ENCODE peak calls at places on chromosomes 1 and 21, in five cellular contexts. S is GM12865, K is A549, O is HFF-Myc, V is MM.1S. R is an unnamed sample.

GRCh38 chr1:158353333-158354038 is at the start of gene CD1E:
- DNase-seq in S (no peak), K (no peak), O (no peak), V (no peak), R (no peak)

GRCh38 chr21:36699026-36699545 is at the start of gene SIM2:
- DNase-seq in S (no peak), K (no peak), O (no peak), V (no peak), R (peak)

GRCh38 chr1:204874274-204874673 is 3.6 kb downstream of the NFASC start:
- DNase-seq in S (no peak), K (no peak), O (no peak), V (no peak), R (no peak)

GRCh38 chr1:231950732-231951131 is 324.1 kb downstream of the DISC1 start:
- DNase-seq in S (no peak), K (no peak), O (no peak), V (no peak), R (no peak)

GRCh38 chr1:147214842-147215539 is 10.1 kb downstream of the FMO5 start:
- DNase-seq in S (no peak), K (no peak), O (no peak), V (no peak), R (no peak)

GRCh38 chr1:173420330-173420806 is 56.8 kb upstream of the PRDX6 start:
- DNase-seq in S (peak), K (peak), O (peak), V (peak), R (peak)

GRCh38 chr1:72780212-72780611 is 497.9 kb upstream of the NEGR1 start:
- DNase-seq in S (no peak), K (no peak), O (no peak), V (no peak), R (no peak)

GRCh38 chr1:109944541-109944940 is 33.9 kb downstream of the CSF1 start:
- DNase-seq in S (no peak), K (no peak), O (no peak), V (no peak), R (no peak)

GRCh38 chr1:94836891-94837290 is 16.7 kb downstream of the SLC44A3 start:
- DNase-seq in S (no peak), K (no peak), O (no peak), V (no peak), R (no peak)

GRCh38 chr1:233704882-233705723 is 91.2 kb downstream of the KCNK1 start:
- DNase-seq in S (no peak), K (no peak), O (no peak), V (no peak), R (no peak)

GRCh38 chr1:242828828-242829227 is 304.3 kb upstream of the PLD5 start:
- DNase-seq in S (no peak), K (no peak), O (no peak), V (no peak), R (no peak)

GRCh38 chr1:78490861-78491310 is at the start of gene PTGFR:
- DNase-seq in S (no peak), K (no peak), O (no peak), V (no peak), R (no peak)

GRCh38 chr1:13725714-13726175 is 25.8 kb downstream of the PRDM2 start:
- DNase-seq in S (peak), K (peak), O (no peak), V (peak), R (no peak)

GRCh38 chr1:9753121-9753531 is 70.6 kb downstream of the CLSTN1 start:
- DNase-seq in S (no peak), K (no peak), O (no peak), V (no peak), R (no peak)

GRCh38 chr1:201378804-201379203 is 1.3 kb upstream of the TNNT2 start:
- DNase-seq in S (no peak), K (no peak), O (no peak), V (no peak), R (no peak)

GRCh38 chr1:91746728-91747338 is 139.1 kb downstream of the TGFBR3 start:
- DNase-seq in S (no peak), K (no peak), O (no peak), V (no peak), R (no peak)

GRCh38 chr1:45490121-45490622 is 791 bp downstream of the TESK2 start:
- DNase-seq in S (peak), K (no peak), O (no peak), V (peak), R (no peak)

GRCh38 chr1:153353226-153353947 is 4.3 kb upstream of the S100A9 start:
- DNase-seq in S (no peak), K (peak), O (no peak), V (no peak), R (peak)

GRCh38 chr1:31408788-31409318 is 4.2 kb upstream of the SERINC2 start:
- DNase-seq in S (no peak), K (no peak), O (no peak), V (no peak), R (no peak)

GRCh38 chr21:44989538-44989888 is 49.7 kb downstream of the SLX9 start:
- DNase-seq in S (no peak), K (no peak), O (no peak), V (no peak), R (no peak)

GRCh38 chr1:109649380-109649987 is 6.4 kb upstream of the GSTM4 start:
- DNase-seq in S (peak), K (no peak), O (no peak), V (no peak), R (no peak)

GRCh38 chr1:67683736-67684525 is 1.1 kb upstream of the GADD45A start:
- DNase-seq in S (peak), K (no peak), O (no peak), V (no peak), R (no peak)

GRCh38 chr1:161260346-161260745 is 1.8 kb downstream of the PCP4L1 start:
- DNase-seq in S (no peak), K (no peak), O (no peak), V (no peak), R (no peak)

GRCh38 chr1:168799918-168800605 is 71.1 kb upstream of the DPT start:
- DNase-seq in S (no peak), K (peak), O (no peak), V (no peak), R (no peak)

GRCh38 chr21:39141502-39141901 is 41.7 kb downstream of the PSMG1 start:
- DNase-seq in S (no peak), K (no peak), O (peak), V (no peak), R (peak)

GRCh38 chr21:39136711-39137110 is 46.5 kb downstream of the PSMG1 start:
- DNase-seq in S (no peak), K (no peak), O (no peak), V (no peak), R (no peak)

GRCh38 chr21:39134288-39134810 is 48.9 kb downstream of the PSMG1 start:
- DNase-seq in S (no peak), K (no peak), O (no peak), V (no peak), R (no peak)

GRCh38 chr21:39132248-39132647 is 51.0 kb downstream of the PSMG1 start:
- DNase-seq in S (no peak), K (no peak), O (no peak), V (no peak), R (no peak)

DNA sequence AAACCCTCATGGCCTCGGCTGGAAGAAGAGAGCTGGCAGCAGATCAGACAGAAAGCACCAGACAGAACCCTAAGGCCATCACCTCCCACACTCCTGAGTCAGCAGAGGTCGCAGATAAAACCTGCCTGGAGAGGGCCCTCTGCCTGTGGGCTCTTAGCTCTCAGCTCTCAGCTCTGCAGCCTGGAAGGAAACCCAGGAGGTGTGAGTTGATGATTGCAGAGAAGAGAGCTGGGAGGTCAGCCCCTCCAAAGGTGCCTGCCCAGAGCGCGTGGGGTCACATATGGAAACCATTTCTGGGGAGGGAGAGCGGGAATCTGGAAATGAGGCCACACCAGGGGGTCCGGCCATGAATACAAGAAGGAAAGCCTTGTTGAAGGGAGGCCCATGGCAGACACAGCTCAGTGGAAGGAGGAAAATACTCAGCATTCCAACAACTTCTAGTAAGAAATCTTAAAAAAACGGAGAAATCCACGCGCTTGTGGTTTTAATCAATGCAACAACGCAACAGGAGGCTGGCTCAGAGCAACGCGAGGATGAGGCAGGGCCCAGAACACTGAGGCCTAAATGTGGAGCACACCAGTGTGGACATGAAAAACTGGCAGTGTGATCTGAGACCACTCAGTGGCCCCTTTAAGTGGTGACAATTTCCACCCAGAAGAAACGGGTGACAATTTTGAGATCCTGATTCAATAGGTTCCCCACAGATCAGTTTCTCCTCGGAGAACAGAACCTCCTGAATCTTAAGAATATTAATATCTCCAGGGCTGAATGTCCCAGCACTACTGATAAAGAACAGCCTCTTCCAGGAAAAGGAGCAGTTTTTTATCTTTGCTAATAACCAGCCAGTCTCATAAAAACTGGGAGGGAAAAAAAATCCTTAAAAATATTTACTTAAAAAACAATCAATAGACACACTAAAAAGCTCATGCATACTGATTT is 45.7 kb downstream of the PSMG1 start:
- DNase-seq in S (no peak), K (peak), O (no peak), V (no peak), R (no peak)
- TF ChIP-seq CTCF in S (no peak), K (no peak), O (no peak), V (no peak), R (no peak)

GRCh38 chr1:51926171-51926812 is 47.8 kb upstream of the NRDC start:
- DNase-seq in S (peak), K (no peak), O (no peak), V (peak), R (no peak)
- TF ChIP-seq CTCF in S (peak), K (peak), O (peak), V (peak), R (peak)

GRCh38 chr1:212513586-212513985 is 80.9 kb downstream of the NENF start:
- DNase-seq in S (no peak), K (no peak), O (no peak), V (no peak), R (no peak)

GRCh38 chr1:212515329-212515760 is 82.6 kb downstream of the NENF start:
- DNase-seq in S (no peak), K (no peak), O (no peak), V (no peak), R (no peak)

GRCh38 chr1:212512731-212513559 is 80.2 kb downstream of the NENF start:
- DNase-seq in S (peak), K (peak), O (no peak), V (no peak), R (no peak)

GRCh38 chr1:212514056-212514614 is 81.4 kb downstream of the NENF start:
- DNase-seq in S (peak), K (peak), O (peak), V (no peak), R (no peak)

DNA sequence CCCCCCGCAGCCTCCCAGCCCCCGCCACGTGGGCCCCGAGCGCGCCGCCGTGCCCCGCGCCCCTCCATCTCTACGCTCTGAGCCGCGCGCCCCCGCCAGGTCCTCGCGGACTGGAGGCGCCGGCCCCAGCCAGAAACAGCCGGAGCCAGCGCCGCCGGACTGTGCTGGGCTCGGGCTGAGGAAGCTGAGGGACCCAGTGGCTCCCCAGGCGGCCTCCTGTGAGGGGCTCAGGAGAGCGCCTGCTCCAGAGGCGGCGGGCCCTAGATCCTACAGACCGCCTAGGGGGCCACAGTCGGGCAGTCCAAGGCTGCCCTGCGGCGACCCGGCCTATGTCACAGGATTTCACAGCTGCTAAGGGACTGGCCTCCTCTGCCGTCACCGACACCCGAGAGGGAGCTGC is 82.1 kb downstream of the NENF start:
- DNase-seq in S (no peak), K (no peak), O (no peak), V (no peak), R (no peak)
- TF ChIP-seq CTCF in S (no peak), K (no peak), O (no peak), V (no peak), R (no peak)

GRCh38 chr1:206635080-206635982 is at the start of gene DYRK3:
- DNase-seq in S (peak), K (peak), O (peak), V (peak), R (peak)
- TF ChIP-seq CTCF in S (no peak), K (no peak), O (no peak), V (no peak), R (no peak)

GRCh38 chr1:3405491-3405890 is 49.0 kb upstream of the ARHGEF16 start:
- DNase-seq in S (no peak), K (no peak), O (no peak), V (no peak), R (no peak)
- TF ChIP-seq CTCF in S (no peak), K (no peak), O (no peak), V (no peak), R (no peak)

DNA sequence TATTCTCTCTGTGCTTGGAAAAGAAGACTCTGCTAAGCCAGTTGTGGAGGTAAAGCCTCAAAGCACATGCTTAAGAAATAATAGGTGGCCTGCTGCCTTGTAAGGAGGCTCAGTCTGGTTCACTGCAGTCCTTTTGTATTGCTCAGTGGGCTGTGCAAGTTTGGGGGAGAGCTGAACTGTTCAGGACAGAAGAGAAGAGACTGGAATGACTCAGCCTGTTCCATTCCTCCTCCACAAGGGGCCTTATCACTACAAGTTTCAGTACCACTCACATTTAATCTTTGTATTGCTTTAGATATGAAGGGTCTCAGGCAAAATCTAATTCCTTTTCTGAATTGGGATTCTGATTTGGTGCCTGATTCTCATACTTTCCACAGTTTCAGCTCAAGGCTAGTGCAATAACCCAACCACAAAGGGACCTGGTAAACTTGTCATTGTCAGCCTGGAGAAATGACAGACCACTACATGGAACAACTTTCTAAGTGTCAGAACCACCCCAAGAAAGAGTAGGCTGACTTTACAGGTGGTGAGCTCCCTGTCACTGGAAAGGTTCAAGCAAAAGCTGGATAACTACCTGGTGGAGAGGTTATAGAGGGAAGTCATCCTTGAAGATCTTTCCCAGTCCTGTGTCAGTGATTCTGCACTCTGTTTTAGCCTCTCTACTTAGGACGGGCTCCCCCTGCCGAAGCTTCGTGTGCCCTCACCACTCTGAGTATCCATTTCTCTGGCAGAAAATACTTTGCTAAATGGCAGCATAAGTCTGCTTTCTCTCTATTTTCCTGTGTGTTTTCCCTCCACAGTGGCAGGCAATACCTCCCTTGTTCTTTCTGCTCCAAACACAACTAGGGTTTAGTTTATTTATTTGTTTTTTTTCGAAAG is 162.9 kb upstream of the GJB5 start:
- DNase-seq in S (peak), K (no peak), O (no peak), V (no peak), R (no peak)
- TF ChIP-seq CTCF in S (no peak), K (no peak), O (peak), V (peak), R (no peak)

GRCh38 chr1:220012259-220012658 is 34.0 kb downstream of the EPRS1 start:
- DNase-seq in S (no peak), K (no peak), O (no peak), V (peak), R (no peak)
- TF ChIP-seq CTCF in S (no peak), K (no peak), O (no peak), V (peak), R (no peak)

DNA sequence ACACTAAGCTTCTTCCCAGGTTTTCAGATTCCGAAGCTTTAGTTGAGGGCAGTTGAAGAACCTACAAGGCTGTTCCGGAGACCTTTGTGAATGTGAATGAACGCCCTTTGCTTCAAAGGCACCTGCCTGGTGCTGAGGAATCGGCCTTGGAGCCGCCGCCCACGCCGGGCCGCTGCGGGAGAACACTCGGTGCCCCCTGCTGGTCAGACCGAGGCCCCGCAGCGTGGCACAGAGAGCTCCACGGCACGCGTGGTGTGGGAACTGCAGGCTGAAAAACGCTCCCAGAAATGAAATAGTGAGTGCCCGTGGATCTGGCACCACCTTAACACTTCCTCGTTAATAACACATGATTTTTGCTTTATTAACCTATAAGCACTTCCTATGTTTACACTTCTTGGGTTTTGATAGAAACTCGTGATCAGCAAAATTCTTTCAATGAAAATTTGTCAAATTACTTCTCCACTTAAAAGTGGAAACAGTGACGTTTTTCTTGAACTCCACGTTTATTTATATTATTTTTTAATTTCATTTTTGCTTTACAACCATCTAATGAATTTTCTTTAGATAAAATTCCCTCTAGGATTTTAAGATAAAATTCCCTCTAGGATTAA is 460.6 kb downstream of the DSCAM start:
- DNase-seq in S (peak), K (peak), O (no peak), V (peak), R (no peak)
- TF ChIP-seq CTCF in S (peak), K (peak), O (peak), V (peak), R (peak)

GRCh38 chr21:42360317-42360716 is 6.0 kb downstream of the TFF1 start:
- DNase-seq in S (peak), K (no peak), O (no peak), V (no peak), R (no peak)
- TF ChIP-seq CTCF in S (no peak), K (no peak), O (peak), V (peak), R (no peak)

R was measured in osteocyte.